ENCODE peak calls at places on chromosomes 7 and 10, in five cellular contexts. One of them, this sample, is unnamed.

GRCh38 chr7:105224884-105225651 is 163.7 kb downstream of the SRPK2 start:
- DNase-seq in CD4-positive, alpha-beta memory T cell: no peak
- DNase-seq in GM12865: peak; percentile 58
- DNase-seq in stomach: no peak
- DNase-seq in transverse colon: no peak
- DNase-seq in this sample: peak; percentile 93

GRCh38 chr7:120944826-120945562 is 5.6 kb upstream of the ING3 start:
- DNase-seq in CD4-positive, alpha-beta memory T cell: no peak
- DNase-seq in GM12865: no peak
- DNase-seq in stomach: no peak
- DNase-seq in transverse colon: no peak
- DNase-seq in this sample: peak; percentile 38

GRCh38 chr10:95268438-95268837 is 22.4 kb downstream of the PDLIM1 start:
- DNase-seq in CD4-positive, alpha-beta memory T cell: no peak
- DNase-seq in GM12865: no peak
- DNase-seq in stomach: no peak
- DNase-seq in transverse colon: no peak
- DNase-seq in this sample: peak; percentile 80

GRCh38 chr7:78420001-78420400 is 621.4 kb downstream of the PHTF2 start:
- DNase-seq in CD4-positive, alpha-beta memory T cell: no peak
- DNase-seq in GM12865: no peak
- DNase-seq in stomach: no peak
- DNase-seq in transverse colon: no peak
- DNase-seq in this sample: no peak

GRCh38 chr10:50577681-50578350 is 45.9 kb downstream of the SGMS1 start:
- DNase-seq in CD4-positive, alpha-beta memory T cell: no peak
- DNase-seq in GM12865: peak; percentile 19
- DNase-seq in stomach: peak; percentile 62
- DNase-seq in transverse colon: peak; percentile 26
- DNase-seq in this sample: no peak

GRCh38 chr10:23864631-23865147 is 344.2 kb upstream of the KIAA1217 start:
- DNase-seq in CD4-positive, alpha-beta memory T cell: no peak
- DNase-seq in GM12865: no peak
- DNase-seq in stomach: no peak
- DNase-seq in transverse colon: no peak
- DNase-seq in this sample: no peak

GRCh38 chr7:43302211-43302711 is 189.8 kb downstream of the HECW1 start:
- DNase-seq in CD4-positive, alpha-beta memory T cell: no peak
- DNase-seq in GM12865: no peak
- DNase-seq in stomach: no peak
- DNase-seq in transverse colon: no peak
- DNase-seq in this sample: peak; percentile 67

GRCh38 chr10:101939718-101940117 is 96.1 kb upstream of the KCNIP2 start:
- DNase-seq in CD4-positive, alpha-beta memory T cell: no peak
- DNase-seq in GM12865: no peak
- DNase-seq in stomach: no peak
- DNase-seq in transverse colon: no peak
- DNase-seq in this sample: no peak

GRCh38 chr7:376306-376969 is 86.5 kb downstream of the FOXL3 start:
- DNase-seq in CD4-positive, alpha-beta memory T cell: no peak
- DNase-seq in GM12865: no peak
- DNase-seq in stomach: peak; percentile 19
- DNase-seq in transverse colon: peak; percentile 5
- DNase-seq in this sample: peak; percentile 70

GRCh38 chr7:54729096-54729495 is 29.9 kb downstream of the SEC61G start:
- DNase-seq in CD4-positive, alpha-beta memory T cell: no peak
- DNase-seq in GM12865: no peak
- DNase-seq in stomach: no peak
- DNase-seq in transverse colon: no peak
- DNase-seq in this sample: no peak

GRCh38 chr7:155205368-155206285 is 92.1 kb upstream of the INSIG1 start:
- DNase-seq in CD4-positive, alpha-beta memory T cell: peak; percentile 89
- DNase-seq in GM12865: peak; percentile 99
- DNase-seq in stomach: peak; percentile 64
- DNase-seq in transverse colon: peak; percentile 82
- DNase-seq in this sample: peak; percentile 91

GRCh38 chr10:14573666-14574261 is 200.9 kb downstream of the FAM107B start:
- DNase-seq in CD4-positive, alpha-beta memory T cell: no peak
- DNase-seq in GM12865: no peak
- DNase-seq in stomach: no peak
- DNase-seq in transverse colon: no peak
- DNase-seq in this sample: peak; percentile 83

GRCh38 chr7:142863891-142864685 is 9.2 kb downstream of the EPHB6 start:
- DNase-seq in CD4-positive, alpha-beta memory T cell: no peak
- DNase-seq in GM12865: no peak
- DNase-seq in stomach: no peak
- DNase-seq in transverse colon: no peak
- DNase-seq in this sample: no peak

GRCh38 chr7:151477867-151478266 is 37.9 kb upstream of the CRYGN start:
- DNase-seq in CD4-positive, alpha-beta memory T cell: no peak
- DNase-seq in GM12865: no peak
- DNase-seq in stomach: no peak
- DNase-seq in transverse colon: no peak
- DNase-seq in this sample: no peak

GRCh38 chr7:106279425-106280182 is 5.2 kb downstream of the NAMPT start:
- DNase-seq in CD4-positive, alpha-beta memory T cell: no peak
- DNase-seq in GM12865: peak; percentile 58
- DNase-seq in stomach: no peak
- DNase-seq in transverse colon: no peak
- DNase-seq in this sample: no peak

GRCh38 chr7:128405345-128406146 is 4.2 kb downstream of the IMPDH1 start:
- DNase-seq in CD4-positive, alpha-beta memory T cell: peak; percentile 63
- DNase-seq in GM12865: peak; percentile 60
- DNase-seq in stomach: peak; percentile 55
- DNase-seq in transverse colon: peak; percentile 70
- DNase-seq in this sample: peak; percentile 60

GRCh38 chr7:47266131-47266706 is 315.7 kb downstream of the TNS3 start:
- DNase-seq in CD4-positive, alpha-beta memory T cell: no peak
- DNase-seq in GM12865: peak; percentile 56
- DNase-seq in stomach: peak; percentile 63
- DNase-seq in transverse colon: peak; percentile 75
- DNase-seq in this sample: peak; percentile 69

GRCh38 chr10:22740180-22740579 is 25.8 kb upstream of the PIP4K2A start:
- DNase-seq in CD4-positive, alpha-beta memory T cell: no peak
- DNase-seq in GM12865: no peak
- DNase-seq in stomach: no peak
- DNase-seq in transverse colon: no peak
- DNase-seq in this sample: no peak

GRCh38 chr10:73576890-73577591 is 14.1 kb downstream of the USP54 start:
- DNase-seq in CD4-positive, alpha-beta memory T cell: no peak
- DNase-seq in GM12865: no peak
- DNase-seq in stomach: no peak
- DNase-seq in transverse colon: no peak
- DNase-seq in this sample: peak; percentile 42

GRCh38 chr7:132614428-132615076 is 38.3 kb upstream of the PLXNA4 start:
- DNase-seq in CD4-positive, alpha-beta memory T cell: no peak
- DNase-seq in GM12865: no peak
- DNase-seq in stomach: no peak
- DNase-seq in transverse colon: peak; percentile 12
- DNase-seq in this sample: no peak

GRCh38 chr7:28677668-28678067 is 265.4 kb downstream of the CREB5 start:
- DNase-seq in CD4-positive, alpha-beta memory T cell: no peak
- DNase-seq in GM12865: no peak
- DNase-seq in stomach: no peak
- DNase-seq in transverse colon: no peak
- DNase-seq in this sample: no peak

GRCh38 chr7:45178241-45179225 is 20.9 kb downstream of the RAMP3 start:
- DNase-seq in CD4-positive, alpha-beta memory T cell: no peak
- DNase-seq in GM12865: peak; percentile 41
- DNase-seq in stomach: no peak
- DNase-seq in transverse colon: no peak
- DNase-seq in this sample: no peak

GRCh38 chr10:110681023-110681681 is 37.0 kb downstream of the RBM20 start:
- DNase-seq in CD4-positive, alpha-beta memory T cell: peak; percentile 8
- DNase-seq in GM12865: peak; percentile 38
- DNase-seq in stomach: peak; percentile 43
- DNase-seq in transverse colon: peak; percentile 30
- DNase-seq in this sample: peak; percentile 45

DNA sequence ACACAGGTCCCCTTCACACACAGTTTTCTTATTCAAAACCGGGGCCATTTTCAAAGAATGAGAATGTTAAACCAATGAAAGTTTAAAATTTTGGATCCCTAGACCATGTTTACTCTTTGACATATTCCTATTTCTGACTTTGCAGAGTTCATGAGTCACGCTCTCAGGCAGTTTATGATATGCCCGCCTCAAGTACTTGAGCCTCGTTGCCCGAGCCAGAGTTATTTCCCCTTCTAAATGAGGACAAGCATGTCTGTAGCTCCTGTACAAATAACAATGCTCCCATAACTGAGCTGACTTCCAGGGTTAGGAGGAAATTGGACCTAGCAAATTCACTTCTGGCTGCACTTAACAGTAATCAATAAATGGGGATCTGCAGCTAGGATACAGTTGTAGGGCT is 87.9 kb upstream of the PDE1C start:
- DNase-seq in CD4-positive, alpha-beta memory T cell: no peak
- DNase-seq in GM12865: no peak
- DNase-seq in stomach: no peak
- DNase-seq in transverse colon: no peak
- DNase-seq in this sample: peak; percentile 6
- H3K4me3 ChIP-seq in CD4-positive, alpha-beta memory T cell: no peak overlapping the region
- H3K4me3 ChIP-seq in GM12865: no peak overlapping the region
- H3K4me3 ChIP-seq in stomach: no peak overlapping the region
- H3K4me3 ChIP-seq in transverse colon: no peak overlapping the region
- H3K4me3 ChIP-seq in this sample: no peak overlapping the region

GRCh38 chr10:91883549-91884542 is 25.4 kb downstream of the FGFBP3 start:
- DNase-seq in CD4-positive, alpha-beta memory T cell: no peak
- DNase-seq in GM12865: no peak
- DNase-seq in stomach: peak; percentile 43
- DNase-seq in transverse colon: no peak
- DNase-seq in this sample: peak; percentile 81

GRCh38 chr10:91885362-91886079 is 23.8 kb downstream of the FGFBP3 start:
- DNase-seq in CD4-positive, alpha-beta memory T cell: no peak
- DNase-seq in GM12865: no peak
- DNase-seq in stomach: no peak
- DNase-seq in transverse colon: no peak
- DNase-seq in this sample: no peak

GRCh38 chr10:91891285-91892001 is 17.8 kb downstream of the FGFBP3 start:
- DNase-seq in CD4-positive, alpha-beta memory T cell: no peak
- DNase-seq in GM12865: no peak
- DNase-seq in stomach: no peak
- DNase-seq in transverse colon: no peak
- DNase-seq in this sample: peak; percentile 45

GRCh38 chr10:91887075-91887899 is 22.0 kb downstream of the FGFBP3 start:
- DNase-seq in CD4-positive, alpha-beta memory T cell: peak; percentile 18
- DNase-seq in GM12865: no peak
- DNase-seq in stomach: no peak
- DNase-seq in transverse colon: peak; percentile 15
- DNase-seq in this sample: no peak

DNA sequence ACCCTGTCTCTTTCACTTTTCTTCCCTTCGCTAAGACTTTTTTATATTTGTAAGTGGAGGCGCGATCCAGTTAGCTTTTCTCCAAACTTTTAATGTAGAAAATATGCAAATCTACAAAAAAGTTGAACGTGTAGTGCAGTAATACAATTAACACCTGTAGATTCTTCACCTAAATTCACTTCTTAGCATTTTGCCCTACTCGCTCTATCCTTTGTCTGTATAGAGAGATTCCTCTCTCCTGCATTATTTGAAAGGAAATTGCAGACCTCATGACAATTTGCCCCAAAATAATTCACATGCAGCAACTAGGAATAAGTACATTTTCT is 21.4 kb downstream of the FGFBP3 start:
- DNase-seq in CD4-positive, alpha-beta memory T cell: no peak
- DNase-seq in GM12865: no peak
- DNase-seq in stomach: no peak
- DNase-seq in transverse colon: no peak
- DNase-seq in this sample: no peak
- H3K4me3 ChIP-seq in CD4-positive, alpha-beta memory T cell: peak overlapping the region; percentile 68
- H3K4me3 ChIP-seq in GM12865: peak overlapping the region; percentile 33
- H3K4me3 ChIP-seq in stomach: peak overlapping the region; percentile 53
- H3K4me3 ChIP-seq in transverse colon: peak overlapping the region; percentile 43
- H3K4me3 ChIP-seq in this sample: peak overlapping the region; percentile 44

DNA sequence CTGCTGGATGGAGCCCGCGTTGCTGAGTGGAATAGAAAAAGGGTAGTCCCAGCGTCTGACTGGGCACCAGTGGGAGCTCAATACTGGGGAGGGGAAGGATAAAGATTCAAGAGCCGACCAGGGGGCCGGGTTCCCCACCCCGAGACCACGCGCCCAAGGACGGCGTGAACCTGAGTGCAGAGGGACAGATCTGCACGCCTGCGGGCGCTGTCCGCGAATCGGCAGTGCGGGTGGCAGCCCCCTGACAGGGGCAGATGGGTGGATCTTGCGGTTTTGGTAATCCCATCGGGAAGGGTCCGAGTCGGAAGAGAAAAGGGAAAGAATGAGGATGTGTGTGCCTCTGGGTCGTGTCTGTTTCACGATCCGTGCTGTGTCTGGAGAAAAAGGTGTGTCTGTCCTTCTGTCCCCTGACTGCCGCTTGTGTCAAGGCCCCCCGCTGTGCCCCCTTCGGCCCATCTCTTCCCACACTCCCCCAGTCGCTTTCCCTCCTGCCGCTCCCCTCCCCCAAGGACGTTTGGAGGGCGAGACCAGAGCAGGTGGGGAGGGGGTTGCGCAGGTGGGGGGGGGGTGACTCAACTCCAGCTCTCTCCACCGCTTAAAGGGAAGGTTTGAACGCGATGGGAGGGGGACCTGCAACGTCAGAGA is 711 bp upstream of the VGF start:
- DNase-seq in CD4-positive, alpha-beta memory T cell: no peak
- DNase-seq in GM12865: no peak
- DNase-seq in stomach: no peak
- DNase-seq in transverse colon: no peak
- DNase-seq in this sample: no peak
- H3K4me3 ChIP-seq in CD4-positive, alpha-beta memory T cell: peak overlapping the region; percentile 23
- H3K4me3 ChIP-seq in GM12865: peak overlapping the region; percentile 17
- H3K4me3 ChIP-seq in stomach: no peak overlapping the region
- H3K4me3 ChIP-seq in transverse colon: no peak overlapping the region
- H3K4me3 ChIP-seq in this sample: peak overlapping the region; percentile 7

DNA sequence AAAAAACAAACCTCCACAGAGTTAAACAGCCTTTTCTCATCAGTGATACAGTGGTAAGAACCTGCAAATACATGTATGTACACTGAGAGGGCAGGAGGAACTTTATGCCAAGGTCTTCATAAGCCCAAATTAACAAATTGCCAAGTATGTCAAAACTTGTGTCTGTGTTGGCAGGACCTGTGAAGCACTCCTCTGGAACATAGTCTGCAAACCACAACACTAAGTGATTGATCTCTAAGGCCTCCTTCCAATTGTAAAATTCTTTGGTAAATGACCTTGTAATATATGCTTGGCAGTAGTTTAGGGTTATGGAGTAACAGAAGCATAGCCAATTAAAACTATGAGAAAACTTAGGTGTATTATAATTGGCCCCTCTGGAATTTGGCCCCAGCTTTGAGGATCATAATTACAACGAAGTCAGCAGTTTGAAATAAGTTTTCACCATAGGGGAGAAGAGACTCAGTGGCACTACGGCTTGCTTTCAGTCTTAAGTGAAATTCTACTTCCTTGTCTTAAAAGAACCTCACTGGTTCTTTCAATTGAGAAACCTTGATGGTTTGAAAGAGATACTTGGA is 57.5 kb downstream of the CNNM2 start:
- DNase-seq in CD4-positive, alpha-beta memory T cell: no peak
- DNase-seq in GM12865: no peak
- DNase-seq in stomach: no peak
- DNase-seq in transverse colon: no peak
- DNase-seq in this sample: no peak
- H3K4me3 ChIP-seq in CD4-positive, alpha-beta memory T cell: no peak overlapping the region
- H3K4me3 ChIP-seq in GM12865: no peak overlapping the region
- H3K4me3 ChIP-seq in stomach: no peak overlapping the region
- H3K4me3 ChIP-seq in transverse colon: no peak overlapping the region
- H3K4me3 ChIP-seq in this sample: no peak overlapping the region

This sample was measured in epithelial cell of esophagus.